ENCODE peak calls at places on chromosome 2, in six cellular contexts. M is H7, T is spleen, W is thyroid gland, K is OCI-LY7, C is H1. F is an unnamed sample.

GRCh38 chr2:217918220-217919024 is 84.4 kb downstream of the TNS1 start:
- DNase-seq in T (no peak), W (peak; percentile 72), K (no peak), M (peak; percentile 84), C (no peak), F (no peak)

GRCh38 chr2:168944065-168944464 is 43.0 kb downstream of the G6PC2 start:
- DNase-seq in K (no peak), T (no peak), C (no peak), W (no peak), M (no peak), F (no peak)

GRCh38 chr2:234483568-234484251 is 13.2 kb downstream of the ARL4C start:
- DNase-seq in W (no peak), C (no peak), T (peak; percentile 85), K (peak; percentile 95), M (no peak), F (no peak)

GRCh38 chr2:158486970-158487325 is 30.2 kb downstream of the PKP4 start:
- DNase-seq in T (no peak), W (no peak), M (no peak), C (no peak), K (no peak), F (no peak)

GRCh38 chr2:134717706-134718094 is 1.1 kb downstream of the TMEM163 start:
- DNase-seq in M (peak; percentile 59), C (no peak), T (no peak), W (no peak), K (no peak), F (no peak)

GRCh38 chr2:108637304-108637669 is 82.0 kb upstream of the RANBP2 start:
- DNase-seq in K (no peak), T (no peak), C (no peak), W (peak; percentile 79), M (no peak), F (peak; percentile 56)

GRCh38 chr2:147223119-147223518 is 621.7 kb upstream of the ACVR2A start:
- DNase-seq in M (no peak), W (no peak), C (no peak), T (no peak), K (no peak), F (no peak)

GRCh38 chr2:117118994-117119393 is 695.5 kb upstream of the DDX18 start:
- DNase-seq in T (no peak), C (no peak), K (no peak), W (no peak), M (no peak), F (no peak)

GRCh38 chr2:110881908-110882307 is 149.5 kb downstream of the ACOXL start:
- DNase-seq in M (no peak), T (no peak), C (no peak), K (no peak), W (no peak), F (no peak)

GRCh38 chr2:24359701-24360049 is 661 bp downstream of the ITSN2 start:
- DNase-seq in K (peak; percentile 53), M (no peak), C (no peak), T (peak; percentile 91), W (peak; percentile 69), F (no peak)

GRCh38 chr2:21381421-21381820 is 257.7 kb downstream of the TDRD15 start:
- DNase-seq in W (no peak), C (no peak), K (no peak), T (no peak), M (no peak), F (no peak)

GRCh38 chr2:217106650-217107014 is 246.8 kb upstream of the TNP1 start:
- DNase-seq in T (no peak), M (no peak), C (peak; percentile 51), W (no peak), K (no peak), F (no peak)

GRCh38 chr2:38856165-38856564 is 19.6 kb downstream of the DHX57 start:
- DNase-seq in K (no peak), M (no peak), W (no peak), T (no peak), C (no peak), F (no peak)

GRCh38 chr2:190979906-190980629 is 33.9 kb downstream of the STAT1 start:
- DNase-seq in M (no peak), T (peak; percentile 84), C (no peak), W (peak; percentile 85), K (no peak), F (peak; percentile 10)
- H3K36me3 ChIP-seq in M (peaks cover 34% of the 10 kb centered on the region), T (peaks cover 100% of the 10 kb centered on the region), C (peaks cover 23% of the 10 kb centered on the region), W (peaks cover 45% of the 10 kb centered on the region), K (peaks cover 96% of the 10 kb centered on the region), F (peaks cover 38% of the 10 kb centered on the region)

DNA sequence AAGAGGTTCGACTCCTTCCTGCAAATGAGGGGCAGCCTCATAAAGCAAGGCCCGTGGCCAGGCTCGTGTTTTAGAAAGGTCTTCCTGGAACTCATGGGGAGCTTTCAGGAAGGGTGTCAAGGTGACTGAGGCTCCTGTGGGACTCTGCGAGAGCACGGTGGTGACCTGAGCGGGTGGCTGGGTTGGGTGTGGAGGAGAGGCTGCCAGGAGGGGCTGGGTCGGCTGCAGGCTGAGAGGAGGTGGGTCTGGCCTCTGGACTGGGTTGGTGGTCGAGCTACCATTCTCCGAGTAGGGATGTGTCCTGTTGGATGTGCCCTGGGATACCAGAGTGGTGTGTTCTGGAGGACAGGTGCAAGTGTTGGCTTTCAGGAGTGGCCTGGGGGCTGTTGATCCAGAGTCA is 86.4 kb downstream of the DGKD start:
- DNase-seq in M (no peak), T (no peak), K (no peak), C (no peak), W (no peak), F (no peak)
- H3K36me3 ChIP-seq in M (peaks cover 1% of the 10 kb centered on the region), T (peaks cover 89% of the 10 kb centered on the region), K (peaks cover 71% of the 10 kb centered on the region), C (no peaks in the 10 kb centered on the region), W (peaks cover 16% of the 10 kb centered on the region), F (peaks cover 18% of the 10 kb centered on the region)

GRCh38 chr2:177231270-177231669 is 18.7 kb downstream of the HNRNPA3 start:
- DNase-seq in K (no peak), M (no peak), C (no peak), W (no peak), T (no peak), F (no peak)

GRCh38 chr2:177234267-177234666 is 21.7 kb downstream of the HNRNPA3 start:
- DNase-seq in K (no peak), M (no peak), T (no peak), W (no peak), C (no peak), F (no peak)

GRCh38 chr2:177225965-177226360 is 13.4 kb downstream of the HNRNPA3 start:
- DNase-seq in T (no peak), W (no peak), M (no peak), K (no peak), C (no peak), F (no peak)

GRCh38 chr2:177232098-177232704 is 19.6 kb downstream of the HNRNPA3 start:
- DNase-seq in W (no peak), C (no peak), M (no peak), K (no peak), T (no peak), F (no peak)

DNA sequence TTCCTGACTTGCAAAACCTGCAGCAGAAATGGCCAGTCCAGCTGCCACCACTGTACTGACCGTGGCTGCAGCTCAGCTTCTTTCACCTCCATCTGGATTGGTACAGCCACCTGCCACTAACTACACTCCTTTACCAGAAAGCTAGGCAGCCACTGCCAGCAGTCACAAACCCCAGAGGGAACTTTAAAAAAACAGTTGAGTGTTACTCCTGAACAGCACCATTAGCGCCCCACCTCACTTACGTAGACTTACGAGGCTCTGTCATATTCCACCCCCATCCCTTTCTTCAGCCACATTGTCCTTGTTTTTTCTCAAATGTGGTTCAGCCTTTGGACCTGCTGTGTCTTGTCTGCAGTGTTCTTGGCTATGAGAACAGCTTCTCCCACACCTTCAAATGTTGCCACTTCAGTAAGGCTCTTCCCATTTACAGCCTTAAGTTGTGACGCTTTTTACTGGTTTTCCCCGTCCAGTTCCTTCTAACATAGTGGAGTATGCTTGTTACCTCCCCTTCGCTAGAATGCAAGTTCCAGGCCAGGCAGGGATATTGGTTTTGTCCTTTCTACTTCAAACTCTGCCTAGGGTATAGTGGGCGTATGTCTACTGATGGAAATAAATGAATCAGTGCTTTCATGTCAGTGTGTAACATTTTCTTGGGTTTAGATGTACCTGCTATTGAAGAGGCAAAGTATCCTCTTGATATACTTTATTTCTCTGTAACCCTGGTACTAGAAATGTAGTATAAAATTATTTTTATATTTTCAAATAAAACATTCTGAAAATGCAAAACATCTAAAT is 17.1 kb downstream of the HNRNPA3 start:
- DNase-seq in W (no peak), K (no peak), T (no peak), M (no peak), C (no peak), F (no peak)
- H3K36me3 ChIP-seq in W (peaks cover 45% of the 10 kb centered on the region), K (peaks cover 78% of the 10 kb centered on the region), T (peaks cover 54% of the 10 kb centered on the region), M (peaks cover 23% of the 10 kb centered on the region), C (peaks cover 8% of the 10 kb centered on the region), F (peaks cover 20% of the 10 kb centered on the region)

GRCh38 chr2:174586418-174586817 is 11.2 kb downstream of the WIPF1 start:
- DNase-seq in M (no peak), W (no peak), K (no peak), C (no peak), T (no peak), F (no peak)
- H3K36me3 ChIP-seq in M (no peaks in the 10 kb centered on the region), W (no peaks in the 10 kb centered on the region), K (peaks cover 81% of the 10 kb centered on the region), C (no peaks in the 10 kb centered on the region), T (peaks cover 57% of the 10 kb centered on the region), F (peaks cover 4% of the 10 kb centered on the region)

GRCh38 chr2:241654551-241654950 is 17.1 kb downstream of the ATG4B start:
- DNase-seq in C (no peak), W (no peak), K (no peak), M (no peak), T (no peak), F (no peak)
- H3K36me3 ChIP-seq in C (peaks cover 8% of the 10 kb centered on the region), W (peaks cover 41% of the 10 kb centered on the region), K (peaks cover 76% of the 10 kb centered on the region), M (peaks cover 25% of the 10 kb centered on the region), T (peaks cover 72% of the 10 kb centered on the region), F (peaks cover 38% of the 10 kb centered on the region)